ENCODE peak calls at places on chromosomes 11 and 22, in nine cellular contexts. E is prostate gland, G is H54, N is lower leg skin, A is sigmoid colon, Y is transverse colon, M is body of pancreas, S is right lobe of liver, Q is Peyer's patch. B is an unnamed sample.

GRCh38 chr11:115439385-115439784 is 64.8 kb downstream of the CADM1 start:
- DNase-seq in E (no peak), G (no peak), N (no peak), A (no peak), Y (no peak), M (no peak), S (no peak), Q (no peak), B (no peak)

GRCh38 chr11:10155793-10156490 is 138.1 kb downstream of the SBF2 start:
- DNase-seq in E (no peak), G (no peak), N (no peak), A (no peak), Y (no peak), M (peak), S (no peak), Q (no peak), B (no peak)

GRCh38 chr11:70550456-70551195 is 152.3 kb downstream of the CTTN start:
- DNase-seq in E (no peak), G (no peak), N (no peak), A (no peak), Y (no peak), M (no peak), S (no peak), Q (no peak), B (no peak)

GRCh38 chr22:38706885-38707180 is 1.1 kb downstream of the GTPBP1 start:
- DNase-seq in E (peak), G (no peak), N (no peak), A (no peak), Y (no peak), M (no peak), S (no peak), Q (no peak), B (no peak)

GRCh38 chr11:117573326-117573725 is 223.7 kb downstream of the DSCAML1 start:
- DNase-seq in E (no peak), G (no peak), N (peak), A (peak), Y (no peak), M (no peak), S (no peak), Q (no peak), B (no peak)

GRCh38 chr22:19149047-19149883 is 827 bp downstream of the GSC2 start:
- DNase-seq in E (no peak), G (no peak), N (no peak), A (no peak), Y (no peak), M (no peak), S (no peak), Q (no peak), B (no peak)

GRCh38 chr11:126186708-126187481 is 24.6 kb downstream of the RPUSD4 start:
- DNase-seq in E (no peak), G (no peak), N (peak), A (no peak), Y (no peak), M (no peak), S (no peak), Q (no peak), B (no peak)

GRCh38 chr11:133955945-133956421 is 785 bp downstream of the IGSF9B start:
- DNase-seq in E (no peak), G (no peak), N (no peak), A (no peak), Y (no peak), M (no peak), S (no peak), Q (no peak), B (no peak)

GRCh38 chr11:2511421-2512369 is 66.9 kb downstream of the KCNQ1 start:
- DNase-seq in E (no peak), G (peak), N (peak), A (peak), Y (peak), M (peak), S (peak), Q (peak), B (no peak)

GRCh38 chr11:64438986-64439771 is 80.2 kb downstream of the RPS6KA4 start:
- DNase-seq in E (no peak), G (no peak), N (no peak), A (no peak), Y (no peak), M (no peak), S (no peak), Q (no peak), B (no peak)

GRCh38 chr11:102446606-102447005 is 6.0 kb downstream of the TMEM123 start:
- DNase-seq in E (no peak), G (peak), N (no peak), A (no peak), Y (no peak), M (no peak), S (no peak), Q (no peak), B (no peak)

GRCh38 chr22:50473855-50474671 is 772 bp downstream of the SBF1 start:
- DNase-seq in E (no peak), G (no peak), N (no peak), A (peak), Y (peak), M (peak), S (no peak), Q (peak), B (no peak)

GRCh38 chr11:128763224-128763623 is 69.4 kb downstream of the FLI1 start:
- DNase-seq in E (no peak), G (no peak), N (no peak), A (no peak), Y (no peak), M (no peak), S (no peak), Q (no peak), B (no peak)

GRCh38 chr11:115887727-115888126 is 383.5 kb upstream of the CADM1 start:
- DNase-seq in E (no peak), G (no peak), N (no peak), A (no peak), Y (no peak), M (no peak), S (no peak), Q (no peak), B (no peak)

GRCh38 chr11:8080674-8081590 is at the start of gene TUB:
- DNase-seq in E (no peak), G (no peak), N (no peak), A (no peak), Y (no peak), M (peak), S (no peak), Q (no peak), B (no peak)

GRCh38 chr11:69127091-69127850 is 28.5 kb upstream of the SMIM38 start:
- DNase-seq in E (no peak), G (no peak), N (peak), A (no peak), Y (no peak), M (peak), S (no peak), Q (peak), B (no peak)

GRCh38 chr11:3163241-3163981 is 1.7 kb downstream of the OSBPL5 start:
- DNase-seq in E (no peak), G (no peak), N (no peak), A (no peak), Y (peak), M (peak), S (peak), Q (no peak), B (no peak)

GRCh38 chr11:86952933-86953637 is 2.1 kb downstream of the FZD4 start:
- DNase-seq in E (no peak), G (no peak), N (no peak), A (no peak), Y (no peak), M (no peak), S (no peak), Q (no peak), B (no peak)

GRCh38 chr22:39177456-39177775 is 24.9 kb upstream of the CBX7 start:
- DNase-seq in E (no peak), G (no peak), N (peak), A (no peak), Y (no peak), M (no peak), S (no peak), Q (no peak), B (no peak)

GRCh38 chr22:46809153-46809885 is 46.9 kb downstream of the TBC1D22A start:
- DNase-seq in E (no peak), G (no peak), N (peak), A (no peak), Y (no peak), M (no peak), S (no peak), Q (no peak), B (no peak)

GRCh38 chr22:20569059-20570058 is 61.9 kb downstream of the MED15 start:
- DNase-seq in E (peak), G (peak), N (peak), A (peak), Y (peak), M (peak), S (no peak), Q (peak), B (peak)

GRCh38 chr11:122814401-122814800 is 23.9 kb upstream of the CRTAM start:
- DNase-seq in E (no peak), G (no peak), N (no peak), A (no peak), Y (peak), M (no peak), S (no peak), Q (no peak), B (no peak)

GRCh38 chr11:14266622-14267021 is 92.4 kb downstream of the RRAS2 start:
- DNase-seq in E (no peak), G (no peak), N (no peak), A (no peak), Y (no peak), M (no peak), S (no peak), Q (no peak), B (no peak)

GRCh38 chr11:15114501-15115475 is at the start of gene INSC:
- DNase-seq in E (no peak), G (no peak), N (no peak), A (no peak), Y (no peak), M (peak), S (peak), Q (no peak), B (no peak)

GRCh38 chr22:27129266-27129665 is 471.9 kb downstream of the MIAT start:
- DNase-seq in E (no peak), G (no peak), N (no peak), A (no peak), Y (no peak), M (no peak), S (no peak), Q (no peak), B (no peak)

GRCh38 chr22:38923463-38924196 is 33.8 kb upstream of the APOBEC3A start:
- DNase-seq in E (peak), G (peak), N (peak), A (peak), Y (peak), M (peak), S (no peak), Q (peak), B (peak)

GRCh38 chr11:121367434-121367833 is 74.9 kb downstream of the SC5D start:
- DNase-seq in E (no peak), G (no peak), N (no peak), A (no peak), Y (no peak), M (no peak), S (no peak), Q (no peak), B (no peak)

GRCh38 chr11:61265357-61265756 is 24.4 kb downstream of the PGA5 start:
- DNase-seq in E (no peak), G (no peak), N (no peak), A (no peak), Y (no peak), M (no peak), S (peak), Q (no peak), B (no peak)

GRCh38 chr11:120871924-120872323 is 152.0 kb upstream of the TBCEL start:
- DNase-seq in E (no peak), G (no peak), N (no peak), A (no peak), Y (no peak), M (no peak), S (no peak), Q (no peak), B (no peak)

GRCh38 chr22:31628362-31628761 is 33.7 kb downstream of the PISD start:
- DNase-seq in E (no peak), G (no peak), N (no peak), A (no peak), Y (no peak), M (no peak), S (no peak), Q (no peak), B (no peak)

GRCh38 chr11:118342503-118343161 is at the start of gene CD3D:
- DNase-seq in E (no peak), G (no peak), N (no peak), A (no peak), Y (no peak), M (no peak), S (no peak), Q (no peak), B (no peak)

GRCh38 chr22:11066458-11067285 is 4461.3 kb upstream of the OR11H1 start:
- DNase-seq in E (no peak), G (no peak), N (peak), A (peak), Y (no peak), M (no peak), S (no peak), Q (peak), B (no peak)

GRCh38 chr22:46040471-46041465 is 63.8 kb upstream of the WNT7B start:
- DNase-seq in E (no peak), G (no peak), N (peak), A (peak), Y (no peak), M (peak), S (no peak), Q (peak), B (no peak)

GRCh38 chr11:130369713-130370112 is 55.0 kb upstream of the ZBTB44 start:
- DNase-seq in E (no peak), G (no peak), N (no peak), A (no peak), Y (no peak), M (no peak), S (no peak), Q (no peak), B (no peak)

GRCh38 chr11:44943118-44943517 is 7.6 kb downstream of the TP53I11 start:
- DNase-seq in E (no peak), G (no peak), N (no peak), A (no peak), Y (peak), M (peak), S (peak), Q (no peak), B (no peak)

GRCh38 chr22:41847300-41847699 is 14.4 kb downstream of the SREBF2 start:
- DNase-seq in E (no peak), G (no peak), N (no peak), A (no peak), Y (no peak), M (no peak), S (no peak), Q (no peak), B (no peak)

GRCh38 chr11:100719362-100719761 is 32.3 kb downstream of the ARHGAP42 start:
- DNase-seq in E (no peak), G (no peak), N (no peak), A (no peak), Y (no peak), M (no peak), S (no peak), Q (no peak), B (no peak)

GRCh38 chr11:105315287-105315686 is 175.7 kb upstream of the CARD18 start:
- DNase-seq in E (no peak), G (no peak), N (no peak), A (no peak), Y (no peak), M (no peak), S (no peak), Q (no peak), B (no peak)

GRCh38 chr11:69113646-69114340 is 41.9 kb upstream of the SMIM38 start:
- DNase-seq in E (no peak), G (no peak), N (no peak), A (no peak), Y (no peak), M (no peak), S (no peak), Q (no peak), B (no peak)

GRCh38 chr11:126397016-126397415 is 41.5 kb downstream of the ST3GAL4 start:
- DNase-seq in E (no peak), G (no peak), N (no peak), A (no peak), Y (no peak), M (no peak), S (no peak), Q (no peak), B (no peak)

DNA sequence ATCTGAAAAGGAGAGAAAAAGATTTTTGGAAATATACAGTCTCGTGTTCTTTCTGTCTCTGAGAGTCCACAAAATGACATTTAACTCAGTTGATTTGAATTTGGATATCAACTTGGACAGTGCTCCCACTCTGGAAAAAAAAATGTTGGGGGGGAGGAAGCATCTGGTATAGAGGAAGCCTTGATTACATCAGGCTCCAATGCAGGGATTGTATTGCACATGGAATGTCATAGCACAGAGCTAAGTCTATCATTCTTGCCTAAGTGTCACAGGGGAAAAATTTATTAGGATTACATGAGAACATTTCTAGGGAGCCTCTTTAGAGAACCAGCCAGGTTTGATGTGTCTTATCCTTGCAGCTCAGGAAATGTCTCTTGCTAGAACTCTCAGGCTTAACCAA is 23.0 kb downstream of the MS4A6A start:
- DNase-seq in E (no peak), G (no peak), N (no peak), A (no peak), Y (no peak), M (no peak), S (no peak), Q (no peak), B (no peak)
- TF ChIP-seq POLR2A in E (no peak), G (no peak), N (no peak), A (no peak), Y (no peak), M (no peak), S (no peak), Q (no peak), B (no peak)

DNA sequence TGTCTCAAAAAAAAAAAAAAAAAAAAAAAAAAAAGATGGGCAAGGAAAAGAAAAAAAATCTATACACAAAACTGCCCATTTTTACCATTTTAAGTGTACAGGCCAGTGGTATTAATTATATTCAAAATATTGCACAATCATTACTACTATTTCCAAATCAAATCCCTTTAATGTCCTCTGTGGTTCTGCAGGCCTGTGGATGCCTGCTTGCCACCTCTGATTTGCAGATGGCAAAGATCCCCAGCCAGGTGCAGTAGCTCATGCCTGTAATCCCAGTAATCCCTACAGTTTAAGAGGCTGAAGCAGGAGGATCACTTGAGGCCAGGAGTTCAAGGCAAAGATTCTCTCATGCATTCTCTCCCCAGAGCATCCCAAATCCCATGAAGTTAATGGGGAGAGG is 20.2 kb downstream of the RFPL1 start:
- DNase-seq in E (no peak), G (no peak), N (no peak), A (no peak), Y (no peak), M (no peak), S (no peak), Q (no peak), B (no peak)
- TF ChIP-seq POLR2A in E (no peak), G (no peak), N (no peak), A (no peak), Y (no peak), M (no peak), S (no peak), Q (no peak), B (no peak)

GRCh38 chr11:72003776-72004171 is 5.1 kb downstream of the IL18BP start:
- DNase-seq in E (no peak), G (no peak), N (peak), A (peak), Y (no peak), M (no peak), S (no peak), Q (no peak), B (no peak)
- TF ChIP-seq POLR2A in E (no peak), G (no peak), N (no peak), A (no peak), Y (no peak), M (no peak), S (no peak), Q (no peak), B (no peak)

GRCh38 chr22:43092085-43092484 is 2.9 kb upstream of the TTLL1 start:
- DNase-seq in E (no peak), G (no peak), N (no peak), A (no peak), Y (no peak), M (no peak), S (no peak), Q (no peak), B (no peak)

GRCh38 chr22:43085658-43086606 is 3.3 kb downstream of the TTLL1 start:
- DNase-seq in E (no peak), G (no peak), N (no peak), A (no peak), Y (peak), M (no peak), S (no peak), Q (no peak), B (no peak)

GRCh38 chr22:43090130-43090789 is 1.1 kb upstream of the TTLL1 start:
- DNase-seq in E (peak), G (peak), N (peak), A (peak), Y (peak), M (peak), S (peak), Q (no peak), B (no peak)

GRCh38 chr22:43088616-43088978 is 594 bp downstream of the TTLL1 start:
- DNase-seq in E (no peak), G (no peak), N (no peak), A (no peak), Y (no peak), M (no peak), S (no peak), Q (no peak), B (no peak)

DNA sequence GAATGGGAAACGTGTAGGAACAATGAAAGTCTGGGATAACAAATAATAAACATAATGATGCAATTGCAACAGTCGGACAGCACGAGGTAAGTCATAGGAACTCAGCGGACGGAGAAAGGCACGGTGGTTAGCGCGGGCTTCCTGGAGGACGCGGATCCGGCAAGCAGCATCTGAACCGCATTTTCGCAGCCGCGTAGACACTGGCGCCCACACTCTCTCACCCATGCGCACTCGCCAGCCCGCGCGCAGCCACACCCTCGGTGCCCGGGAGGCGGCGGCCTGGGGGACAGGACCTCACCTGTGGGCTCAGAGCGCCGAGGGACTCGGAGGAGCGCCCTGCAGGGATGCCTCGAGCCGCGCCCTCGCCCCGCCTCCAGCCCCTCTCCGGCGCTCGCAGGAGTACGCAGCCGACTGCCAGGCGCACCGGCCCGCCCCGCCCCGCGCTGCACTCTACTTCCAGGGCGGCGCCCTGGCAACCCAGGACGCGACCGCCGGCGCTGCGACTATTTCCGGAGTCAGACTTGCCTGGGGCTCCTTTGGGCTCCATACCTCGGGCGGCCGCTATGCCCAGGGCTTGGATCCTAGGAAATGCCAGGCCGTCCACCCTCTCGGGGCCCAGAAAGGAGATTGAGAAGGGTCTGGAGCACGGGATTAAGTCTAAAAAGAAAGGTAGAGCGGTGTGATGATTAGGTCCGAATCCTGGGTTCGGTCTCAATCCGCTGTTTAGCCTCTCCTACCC is at the start of gene TTLL1:
- DNase-seq in E (peak), G (peak), N (peak), A (peak), Y (peak), M (peak), S (peak), Q (peak), B (peak)
- TF ChIP-seq POLR2A in E (peak), G (peak), N (no peak), A (no peak), Y (no peak), M (peak), S (peak), Q (peak), B (no peak)

DNA sequence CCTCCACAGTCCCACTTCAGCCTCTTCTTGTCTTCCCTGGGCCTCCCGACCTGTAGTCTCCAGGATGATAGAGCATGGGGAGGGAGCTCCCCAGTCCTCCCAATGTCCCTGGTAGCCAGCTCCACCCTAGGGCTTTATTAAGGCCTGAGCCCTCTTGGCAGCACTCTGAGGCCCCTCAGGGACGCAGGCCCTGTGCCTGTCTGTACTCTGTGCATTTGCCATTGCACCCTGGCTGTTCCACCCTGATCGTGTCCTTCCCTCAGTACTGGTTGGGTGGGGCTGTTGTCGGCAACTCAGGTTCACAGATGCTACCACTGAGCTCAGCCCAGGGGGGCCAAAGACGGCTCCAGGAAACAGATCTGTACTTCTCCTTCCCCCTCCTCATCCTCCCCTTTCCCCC is 7.2 kb downstream of the SSTR3 start:
- DNase-seq in E (no peak), G (no peak), N (no peak), A (no peak), Y (no peak), M (no peak), S (peak), Q (peak), B (no peak)
- TF ChIP-seq POLR2A in E (no peak), G (no peak), N (no peak), A (no peak), Y (no peak), M (no peak), S (no peak), Q (no peak), B (no peak)

B was measured in tibial nerve.